ENCODE peak calls at places on chromosomes 3 and 15, in six cellular contexts. L, W, S, B, P and O are unnamed samples.

GRCh38 chr15:63891763-63892123 is 58.0 kb upstream of the HERC1 start:
- DNase-seq in S (no peak), B (no peak), P (no peak), L (no peak), W (no peak), O (no peak)

GRCh38 chr3:12347301-12347700 is 58.4 kb downstream of the PPARG start:
- DNase-seq in S (no peak), L (no peak), P (no peak), W (no peak), B (no peak), O (no peak)

GRCh38 chr15:55959744-55960143 is 33.7 kb downstream of the NEDD4 start:
- DNase-seq in B (no peak), L (no peak), P (no peak), S (no peak), W (no peak), O (no peak)

GRCh38 chr15:78391781-78392180 is 46.2 kb upstream of the IREB2 start:
- DNase-seq in W (no peak), S (no peak), B (no peak), P (no peak), L (peak), O (no peak)

GRCh38 chr3:77536038-77536775 is 496.3 kb downstream of the ROBO2 start:
- DNase-seq in P (no peak), S (no peak), W (no peak), L (no peak), B (no peak), O (no peak)

GRCh38 chr3:72261566-72262564 is 476.9 kb upstream of the PROK2 start:
- DNase-seq in B (no peak), L (no peak), P (no peak), S (no peak), W (no peak), O (no peak)

GRCh38 chr3:17678116-17678741 is 64.2 kb downstream of the TBC1D5 start:
- DNase-seq in B (no peak), S (no peak), P (no peak), L (no peak), W (no peak), O (no peak)

GRCh38 chr15:85473455-85473854 is 93.1 kb downstream of the AKAP13 start:
- DNase-seq in P (no peak), B (no peak), S (no peak), W (no peak), L (no peak), O (no peak)

GRCh38 chr3:76582632-76583378 is 457.1 kb upstream of the ROBO2 start:
- DNase-seq in S (no peak), B (no peak), P (no peak), L (no peak), W (no peak), O (no peak)

GRCh38 chr3:126556637-126557414 is 1.9 kb downstream of the C3orf22 start:
- DNase-seq in W (no peak), B (no peak), S (peak), P (no peak), L (no peak), O (peak)

GRCh38 chr3:32934150-32934742 is 17.2 kb upstream of the CCR4 start:
- DNase-seq in P (peak), B (no peak), S (no peak), W (peak), L (peak), O (no peak)

GRCh38 chr3:31522152-31522551 is 10.6 kb upstream of the STT3B start:
- DNase-seq in W (no peak), P (no peak), L (no peak), S (no peak), B (no peak), O (no peak)

GRCh38 chr15:79442911-79443310 is 10.8 kb downstream of the MINAR1 start:
- DNase-seq in B (no peak), W (no peak), L (peak), P (no peak), S (no peak), O (no peak)

GRCh38 chr3:107487490-107487889 is 35.3 kb upstream of the BBX start:
- DNase-seq in P (no peak), W (no peak), S (no peak), B (no peak), L (no peak), O (no peak)

GRCh38 chr3:49754536-49754935 is 30.8 kb upstream of the GMPPB start:
- DNase-seq in L (peak), S (no peak), P (no peak), W (no peak), B (no peak), O (no peak)

GRCh38 chr3:152244156-152244888 is 24.4 kb upstream of the MBNL1 start:
- DNase-seq in B (no peak), P (no peak), W (peak), S (no peak), L (no peak), O (no peak)

GRCh38 chr3:78820497-78820896 is 947.3 kb downstream of the ROBO1 start:
- DNase-seq in W (no peak), L (no peak), B (no peak), S (no peak), P (no peak), O (no peak)

GRCh38 chr15:70703483-70703882 is 59.9 kb downstream of the UACA start:
- DNase-seq in P (peak), L (no peak), S (no peak), B (no peak), W (peak), O (no peak)

GRCh38 chr15:65361708-65362459 is 15.9 kb downstream of the IGDCC3 start:
- DNase-seq in L (no peak), B (no peak), W (no peak), S (peak), P (no peak), O (no peak)

GRCh38 chr3:117184574-117184973 is 475.0 kb downstream of the TUSC7 start:
- DNase-seq in B (no peak), S (no peak), W (no peak), P (no peak), L (no peak), O (no peak)

GRCh38 chr3:5194341-5194740 is 6.8 kb downstream of the EDEM1 start:
- DNase-seq in P (no peak), W (no peak), S (no peak), L (no peak), B (no peak), O (no peak)

GRCh38 chr3:152505926-152506325 is 237.2 kb downstream of the MBNL1 start:
- DNase-seq in S (no peak), B (no peak), P (no peak), L (no peak), W (no peak), O (no peak)

GRCh38 chr3:11021611-11022011 is 29.1 kb downstream of the SLC6A1 start:
- DNase-seq in B (no peak), W (no peak), P (no peak), S (no peak), L (no peak), O (no peak)

GRCh38 chr3:17175187-17175839 is 290.6 kb downstream of the PLCL2 start:
- DNase-seq in L (no peak), P (no peak), B (no peak), S (no peak), W (no peak), O (no peak)

GRCh38 chr3:106446271-106446670 is 577.5 kb upstream of the CBLB start:
- DNase-seq in B (no peak), W (no peak), L (no peak), S (no peak), P (no peak), O (no peak)

GRCh38 chr3:51642462-51642861 is 28.6 kb upstream of the TEX264 start:
- DNase-seq in L (no peak), W (peak), S (no peak), B (no peak), P (no peak), O (no peak)

GRCh38 chr3:46401579-46401978 is 5.3 kb downstream of the CCR5AS start:
- DNase-seq in B (no peak), L (no peak), P (no peak), S (no peak), W (no peak), O (no peak)

GRCh38 chr15:80887148-80887547 is 102.5 kb downstream of the MESD start:
- DNase-seq in S (no peak), B (no peak), W (no peak), L (no peak), P (no peak), O (no peak)

GRCh38 chr15:38941399-38941953 is 376.9 kb upstream of the RASGRP1 start:
- DNase-seq in P (no peak), L (no peak), S (no peak), W (no peak), B (no peak), O (no peak)

GRCh38 chr3:195908439-195909293 is at the start of gene TNK2:
- DNase-seq in B (peak), L (peak), W (no peak), P (peak), S (peak), O (no peak)

GRCh38 chr3:193978446-193978845 is 157.5 kb upstream of the HES1 start:
- DNase-seq in S (no peak), L (peak), P (no peak), W (no peak), B (no peak), O (no peak)

GRCh38 chr3:127412578-127413317 is 124.9 kb upstream of the PRR20G start:
- DNase-seq in P (peak), L (no peak), W (no peak), B (no peak), S (peak), O (no peak)

GRCh38 chr3:194584866-194585265 is 48.4 kb downstream of the TMEM44 start:
- DNase-seq in B (no peak), W (no peak), S (no peak), P (no peak), L (no peak), O (no peak)

GRCh38 chr3:168828536-168828935 is 732.8 kb upstream of the GOLIM4 start:
- DNase-seq in B (no peak), S (no peak), P (peak), L (no peak), W (no peak), O (no peak)

GRCh38 chr3:178750639-178751038 is 214.4 kb downstream of the KCNMB2 start:
- DNase-seq in L (no peak), W (no peak), P (no peak), S (no peak), B (no peak), O (no peak)

DNA sequence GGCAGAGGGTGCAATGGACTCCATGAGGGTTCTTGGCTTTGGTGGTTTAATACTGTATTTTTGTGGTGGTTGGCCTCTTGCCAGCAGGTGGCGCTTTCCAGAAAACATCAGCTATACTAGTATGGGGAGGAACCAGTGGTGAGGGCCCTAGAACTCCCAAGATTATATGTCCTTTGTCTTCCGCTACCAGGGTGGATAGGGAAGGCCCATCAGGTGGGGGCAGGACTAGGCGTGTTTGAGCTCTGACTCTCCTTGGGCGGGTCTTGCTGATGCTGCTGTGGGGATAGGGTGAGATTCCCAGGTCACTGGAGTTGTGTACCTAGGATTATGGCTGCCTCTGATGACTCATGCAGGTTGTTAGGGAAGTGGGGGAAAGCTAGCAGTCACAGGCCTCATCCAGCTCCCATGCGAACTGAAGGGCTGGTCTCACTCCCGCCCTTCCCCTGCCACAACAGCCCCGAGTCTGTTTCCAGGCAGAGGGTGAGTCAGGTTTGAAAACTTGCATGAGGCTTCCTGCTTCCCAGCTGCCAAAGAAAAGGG is 357.7 kb downstream of the OTOL1 start:
- DNase-seq in W (peak), B (no peak), S (no peak), L (no peak), P (peak), O (no peak)
- TF ChIP-seq CTCF in W (peak), B (no peak), S (no peak), L (no peak), P (peak), O (peak)

GRCh38 chr15:67927501-67928156 is 87.8 kb upstream of the RNU6-1 start:
- DNase-seq in L (no peak), W (peak), P (no peak), S (no peak), B (no peak), O (peak)

GRCh38 chr15:67930720-67931119 is 90.9 kb upstream of the RNU6-1 start:
- DNase-seq in W (no peak), P (no peak), L (no peak), B (no peak), S (no peak), O (no peak)

GRCh38 chr15:67935244-67935643 is 95.4 kb upstream of the RNU6-1 start:
- DNase-seq in B (no peak), W (no peak), P (no peak), L (no peak), S (no peak), O (no peak)

GRCh38 chr15:67928666-67929065 is 88.8 kb upstream of the RNU6-1 start:
- DNase-seq in L (no peak), S (no peak), W (no peak), B (no peak), P (no peak), O (no peak)

GRCh38 chr15:67931861-67932260 is 92.0 kb upstream of the RNU6-1 start:
- DNase-seq in B (no peak), W (no peak), L (no peak), S (no peak), P (no peak), O (no peak)
- TF ChIP-seq CTCF in B (no peak), W (no peak), L (no peak), S (no peak), P (no peak), O (no peak)

GRCh38 chr15:90642464-90643300 is 74.5 kb upstream of the BLM start:
- DNase-seq in L (no peak), B (no peak), S (no peak), W (no peak), P (no peak), O (no peak)
- TF ChIP-seq CTCF in L (no peak), B (no peak), S (no peak), W (peak), P (no peak), O (no peak)

GRCh38 chr3:47782538-47783308 is 1.0 kb upstream of the SMARCC1 start:
- DNase-seq in P (peak), L (no peak), S (peak), B (no peak), W (no peak), O (no peak)

GRCh38 chr3:47781326-47781684 is 388 bp downstream of the SMARCC1 start:
- DNase-seq in P (peak), L (peak), B (peak), W (peak), S (peak), O (peak)

GRCh38 chr3:47780727-47781325 is 867 bp downstream of the SMARCC1 start:
- DNase-seq in S (no peak), P (no peak), L (no peak), B (no peak), W (peak), O (no peak)

GRCh38 chr3:47783673-47784072 is 2.0 kb upstream of the SMARCC1 start:
- DNase-seq in B (no peak), S (no peak), P (no peak), L (no peak), W (no peak), O (no peak)

GRCh38 chr3:47781685-47782537 is at the start of gene SMARCC1:
- DNase-seq in P (peak), L (peak), S (peak), B (peak), W (peak), O (peak)
- TF ChIP-seq CTCF in P (no peak), L (no peak), S (peak), B (no peak), W (no peak), O (no peak)

GRCh38 chr3:44762170-44762677 is 630 bp downstream of the KIF15 start:
- DNase-seq in L (no peak), W (no peak), S (no peak), B (no peak), P (no peak), O (no peak)

GRCh38 chr3:44764248-44764647 is 2.7 kb downstream of the KIF15 start:
- DNase-seq in B (no peak), L (no peak), W (no peak), S (no peak), P (no peak), O (no peak)

GRCh38 chr3:44762690-44763089 is 1.1 kb downstream of the KIF15 start:
- DNase-seq in L (no peak), B (no peak), P (no peak), S (no peak), W (no peak), O (no peak)

DNA sequence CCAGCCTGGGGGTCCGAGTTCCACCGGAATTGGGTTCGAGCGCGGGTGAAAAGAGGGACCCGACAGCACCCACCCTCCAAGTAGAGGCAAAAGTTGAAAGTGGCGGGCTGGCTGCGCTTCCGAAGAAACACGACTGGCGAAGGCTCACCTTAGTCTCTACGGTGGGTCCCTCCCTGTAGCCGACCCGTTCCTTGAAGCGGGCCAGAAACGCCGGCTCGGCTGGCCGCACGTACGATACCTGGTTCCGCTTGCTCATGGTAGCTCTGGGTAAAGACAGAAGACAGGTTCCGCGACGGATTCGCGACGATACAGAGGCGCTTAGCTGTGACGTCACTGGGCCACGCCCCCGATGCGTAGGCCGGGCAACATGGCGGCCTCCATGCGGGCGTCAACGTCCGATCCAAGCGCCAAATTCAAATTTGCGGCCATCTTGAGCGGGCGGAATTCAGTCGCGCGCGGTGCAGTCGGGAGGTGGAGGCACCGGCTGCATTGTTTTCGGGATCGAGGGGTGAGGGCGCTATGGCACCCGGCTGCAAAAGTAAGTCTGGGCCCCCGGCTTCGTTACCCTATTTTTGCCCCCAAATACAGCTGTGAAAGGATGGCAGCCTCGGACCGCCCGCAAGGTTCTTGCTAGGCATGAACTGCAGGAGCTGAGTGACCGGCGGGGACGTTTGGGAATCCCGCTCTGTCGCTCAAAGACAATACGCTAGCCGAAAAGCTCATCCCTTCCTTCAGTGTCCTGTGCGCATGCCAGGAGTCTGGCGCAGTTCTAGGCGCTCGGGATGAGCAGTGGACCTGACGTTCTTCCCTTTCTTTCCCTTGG is at the start of the genes KIAA1143 and KIF15:
- DNase-seq in S (peak), B (peak), W (peak), P (peak), L (peak), O (peak)
- TF ChIP-seq CTCF in S (no peak), B (no peak), W (no peak), P (no peak), L (no peak), O (no peak)

DNA sequence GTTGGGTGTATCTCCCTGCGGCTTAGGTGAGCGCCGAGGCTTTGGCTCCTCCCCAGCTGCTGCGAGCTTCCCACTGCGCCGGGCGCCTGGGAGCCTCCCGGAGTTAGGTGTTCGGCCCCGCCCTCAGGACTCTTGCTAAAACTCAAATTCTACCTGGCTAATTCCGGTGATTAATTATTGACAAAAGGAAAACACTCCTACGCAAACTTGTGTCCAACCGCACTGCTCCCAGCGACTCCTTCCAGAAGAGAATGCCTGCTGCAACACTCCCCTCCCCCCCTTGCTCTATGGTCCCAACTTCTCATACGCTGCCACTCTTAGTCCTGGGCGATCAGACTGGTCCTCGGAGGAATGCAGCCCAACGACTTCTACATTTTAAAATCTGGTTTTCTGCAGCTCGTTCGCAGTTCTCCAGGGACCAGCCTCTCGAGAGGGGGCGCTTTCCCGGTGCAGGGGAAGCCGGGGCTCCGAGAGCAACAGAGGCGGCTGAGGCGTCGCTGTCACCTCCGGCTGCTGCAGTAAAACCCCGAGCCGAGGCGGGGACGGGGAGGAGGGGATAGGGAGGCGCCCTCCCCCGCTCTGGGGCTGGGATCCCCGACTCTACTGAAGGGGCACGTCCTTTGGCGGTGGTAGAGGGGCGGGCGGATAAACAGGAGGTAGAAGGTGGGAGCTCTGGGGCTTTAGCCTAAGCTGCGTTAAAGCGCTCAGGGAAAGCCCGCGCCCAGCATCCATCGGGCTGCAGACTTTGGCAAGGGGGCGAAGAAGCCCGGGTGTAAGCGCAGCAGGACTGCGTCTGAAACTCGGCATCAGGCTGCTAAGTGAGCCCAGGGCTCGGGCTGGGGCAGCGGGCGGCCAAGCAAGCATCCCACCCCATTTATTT is at the start of gene SPTSSB:
- DNase-seq in P (peak), W (peak), L (peak), B (peak), S (peak), O (peak)
- TF ChIP-seq CTCF in P (no peak), W (peak), L (no peak), B (peak), S (no peak), O (no peak)